ENCODE peak calls at places on chromosomes 2 and 18, in eight cellular contexts. T is HCT116, D is PC-3, H is hepatocyte, F is K562, N is mammary epithelial cell, K is astrocyte, C is HepG2. V is an unnamed sample. For H3K4me1, the result is how much of the 10 kb centered on the place peaks cover.

GRCh38 chr2:156309106-156309505 is 23.4 kb downstream of the NR4A2 start:
- DNase-seq in T (no peak), D (no peak), H (no peak), F (no peak), N (no peak), K (no peak), C (no peak), V (no peak)

GRCh38 chr18:51196116-51196810 is 1.2 kb downstream of the MEX3C start:
- DNase-seq in T (no peak), D (no peak), H (peak), F (peak), N (no peak), K (no peak), C (no peak), V (peak)

GRCh38 chr2:114550895-114551793 is 108.7 kb downstream of the DPP10 start:
- DNase-seq in T (no peak), D (peak), H (peak), F (no peak), N (peak), K (peak), C (peak), V (peak)

GRCh38 chr2:121804997-121805766 is 49.7 kb downstream of the TSN start:
- DNase-seq in T (no peak), D (no peak), H (no peak), F (no peak), N (no peak), K (no peak), C (no peak), V (no peak)

GRCh38 chr2:53104263-53104662 is 663.3 kb upstream of the CHAC2 start:
- DNase-seq in T (peak), D (peak), H (peak), F (no peak), N (peak), K (peak), C (peak), V (peak)

GRCh38 chr2:20766798-20767644 is 55.9 kb downstream of the LDAH start:
- DNase-seq in T (no peak), D (no peak), H (no peak), F (no peak), N (no peak), K (no peak), C (no peak), V (no peak)

GRCh38 chr2:11829324-11829946 is 83.0 kb downstream of the LPIN1 start:
- DNase-seq in T (peak), D (peak), H (peak), F (peak), N (peak), K (peak), C (peak), V (peak)

GRCh38 chr2:21055879-21056790 is 12.3 kb upstream of the APOB start:
- DNase-seq in T (no peak), D (no peak), H (peak), F (no peak), N (no peak), K (no peak), C (peak), V (no peak)

GRCh38 chr2:115573756-115574155 is 1131.3 kb downstream of the DPP10 start:
- DNase-seq in T (no peak), D (no peak), H (no peak), F (no peak), N (no peak), K (no peak), C (no peak), V (no peak)

GRCh38 chr2:168278424-168278888 is 31.1 kb upstream of the STK39 start:
- DNase-seq in T (peak), D (peak), H (peak), F (no peak), N (peak), K (peak), C (peak), V (peak)

GRCh38 chr2:30230855-30231725 is at the start of gene LBH:
- DNase-seq in T (no peak), D (no peak), H (peak), F (peak), N (peak), K (peak), C (no peak), V (peak)
- TF ChIP-seq EZH2 in T (no peak), D (no peak), H (no peak), F (no peak), N (no peak), K (no peak), C (no peak), V (no peak)

GRCh38 chr2:33158482-33159003 is 211.8 kb downstream of the LTBP1 start:
- DNase-seq in T (no peak), D (peak), H (no peak), F (no peak), N (peak), K (peak), C (no peak), V (peak)
- H2AFZ ChIP-seq in T (no peak), D (peak), H (no peak), F (no peak), N (peak), K (no peak), C (no peak), V (no peak)

GRCh38 chr2:9656270-9656766 is 25.5 kb upstream of the YWHAQ start:
- DNase-seq in T (no peak), D (peak), H (no peak), F (no peak), N (peak), K (peak), C (peak), V (peak)
- H3K4me1 ChIP-seq in T (under half), D (under half), H (under half), F (under half), N (under half), K (under half), C (under half), V (under half)

GRCh38 chr2:222300725-222301295 is 2.0 kb upstream of the PAX3 start:
- DNase-seq in T (no peak), D (no peak), H (no peak), F (no peak), N (no peak), K (no peak), C (no peak), V (no peak)

GRCh38 chr2:222299926-222300724 is 1.3 kb upstream of the PAX3 start:
- DNase-seq in T (no peak), D (no peak), H (no peak), F (no peak), N (no peak), K (no peak), C (no peak), V (no peak)

GRCh38 chr2:222303045-222303827 is 4.4 kb upstream of the PAX3 start:
- DNase-seq in T (no peak), D (no peak), H (no peak), F (no peak), N (no peak), K (no peak), C (no peak), V (no peak)

GRCh38 chr2:222302178-222303018 is 3.6 kb upstream of the PAX3 start:
- DNase-seq in T (no peak), D (no peak), H (no peak), F (no peak), N (no peak), K (no peak), C (no peak), V (peak)

GRCh38 chr2:222301296-222301997 is 2.6 kb upstream of the PAX3 start:
- DNase-seq in T (no peak), D (no peak), H (no peak), F (no peak), N (no peak), K (no peak), C (no peak), V (no peak)
- TF ChIP-seq EZH2 in T (no peak), D (no peak), H (peak), F (no peak), N (no peak), K (no peak), C (no peak), V (peak)

GRCh38 chr2:43515807-43516497 is 79.9 kb downstream of the THADA start:
- DNase-seq in T (no peak), D (no peak), H (no peak), F (no peak), N (no peak), K (no peak), C (no peak), V (no peak)
- H2AFZ ChIP-seq in T (no peak), D (no peak), H (no peak), F (peak), N (no peak), K (no peak), C (no peak), V (no peak)

GRCh38 chr2:201798252-201798918 is 8.0 kb upstream of the CDK15 start:
- DNase-seq in T (no peak), D (peak), H (no peak), F (no peak), N (peak), K (peak), C (no peak), V (peak)
- H3K4me1 ChIP-seq in T (under half), D (under half), H (under half), F (under half), N (under half), K (under half), C (under half), V (under half)

GRCh38 chr2:70888925-70889715 is 46.6 kb upstream of the ATP6V1B1 start:
- DNase-seq in T (no peak), D (no peak), H (no peak), F (no peak), N (no peak), K (no peak), C (no peak), V (no peak)
- TF ChIP-seq EZH2 in T (no peak), D (no peak), H (peak), F (no peak), N (peak), K (peak), C (no peak), V (peak)

GRCh38 chr18:5584751-5585417 is 41.1 kb upstream of the EPB41L3 start:
- DNase-seq in T (no peak), D (peak), H (no peak), F (no peak), N (peak), K (peak), C (no peak), V (peak)

GRCh38 chr18:5582849-5583667 is 39.3 kb upstream of the EPB41L3 start:
- DNase-seq in T (no peak), D (peak), H (no peak), F (no peak), N (no peak), K (peak), C (no peak), V (no peak)

GRCh38 chr18:5585653-5586052 is 41.9 kb upstream of the EPB41L3 start:
- DNase-seq in T (no peak), D (no peak), H (no peak), F (no peak), N (no peak), K (no peak), C (no peak), V (no peak)

GRCh38 chr18:5582054-5582453 is 38.3 kb upstream of the EPB41L3 start:
- DNase-seq in T (no peak), D (no peak), H (peak), F (no peak), N (no peak), K (peak), C (no peak), V (peak)
- H2AFZ ChIP-seq in T (no peak), D (no peak), H (peak), F (no peak), N (no peak), K (peak), C (no peak), V (no peak)

GRCh38 chr2:73982140-73982617 is 2.5 kb upstream of the TET3 start:
- DNase-seq in T (no peak), D (peak), H (peak), F (no peak), N (peak), K (peak), C (no peak), V (peak)
- H3K4me1 ChIP-seq in T (under half), D (half or more), H (under half), F (half or more), N (half or more), K (under half), C (half or more), V (under half)